ENCODE peak calls at places on chromosomes 1 and 21, in seven cellular contexts. M, A, D, K, X, N and G are unnamed samples.

GRCh38 chr1:44819257-44819593 is 10.9 kb downstream of the BTBD19 start:
- DNase-seq in M (no peak), A (no peak), D (no peak), K (no peak), X (peak; percentile 45), N (no peak), G (no peak)

GRCh38 chr1:43835141-43836021 is 98.2 kb upstream of the ARTN start:
- DNase-seq in M (no peak), A (no peak), D (peak; percentile 92), K (peak; percentile 85), X (peak; percentile 58), N (no peak), G (no peak)

GRCh38 chr21:14922980-14923379 is 141.8 kb downstream of the NRIP1 start:
- DNase-seq in M (no peak), A (no peak), D (no peak), K (no peak), X (no peak), N (no peak), G (no peak)

GRCh38 chr1:203316626-203317093 is 11.3 kb downstream of the BTG2 start:
- DNase-seq in M (peak; percentile 85), A (no peak), D (no peak), K (no peak), X (no peak), N (no peak), G (no peak)

GRCh38 chr1:108814343-108815125 is 42.4 kb downstream of the AKNAD1 start:
- DNase-seq in M (no peak), A (no peak), D (no peak), K (no peak), X (no peak), N (no peak), G (no peak)

GRCh38 chr1:231828182-231828920 is 201.8 kb downstream of the DISC1 start:
- DNase-seq in M (no peak), A (no peak), D (no peak), K (peak; percentile 95), X (no peak), N (peak; percentile 74), G (no peak)

GRCh38 chr1:166716620-166717019 is 122.7 kb upstream of the POGK start:
- DNase-seq in M (no peak), A (no peak), D (no peak), K (no peak), X (no peak), N (no peak), G (no peak)

GRCh38 chr1:204885790-204886189 is 15.1 kb downstream of the NFASC start:
- DNase-seq in M (no peak), A (no peak), D (no peak), K (no peak), X (no peak), N (no peak), G (no peak)

GRCh38 chr1:44094047-44094446 is 24.6 kb upstream of the KLF17 start:
- DNase-seq in M (no peak), A (no peak), D (no peak), K (no peak), X (no peak), N (no peak), G (no peak)

GRCh38 chr21:15768045-15768601 is 38.3 kb downstream of the USP25 start:
- DNase-seq in M (no peak), A (no peak), D (no peak), K (no peak), X (no peak), N (no peak), G (no peak)

GRCh38 chr21:31203371-31204054 is 140.5 kb downstream of the TIAM1 start:
- DNase-seq in M (no peak), A (no peak), D (no peak), K (peak; percentile 44), X (no peak), N (no peak), G (no peak)

GRCh38 chr1:247360991-247361721 is 29.5 kb upstream of the ZNF496 start:
- DNase-seq in M (no peak), A (no peak), D (no peak), K (no peak), X (no peak), N (peak; percentile 21), G (peak; percentile 36)

GRCh38 chr1:210233495-210234253 is 1.1 kb downstream of the SERTAD4 start:
- DNase-seq in M (peak; percentile 59), A (no peak), D (no peak), K (peak; percentile 14), X (peak; percentile 22), N (peak; percentile 53), G (peak; percentile 33)

GRCh38 chr1:108502624-108503023 is 52.5 kb downstream of the NBPF6 start:
- DNase-seq in M (no peak), A (no peak), D (no peak), K (peak; percentile 14), X (no peak), N (no peak), G (no peak)

GRCh38 chr1:150487763-150488115 is 520 bp downstream of the TARS2 start:
- DNase-seq in M (no peak), A (no peak), D (no peak), K (no peak), X (no peak), N (no peak), G (no peak)

GRCh38 chr1:100773444-100773843 is 53.9 kb downstream of the VCAM1 start:
- DNase-seq in M (no peak), A (no peak), D (no peak), K (no peak), X (no peak), N (no peak), G (no peak)

GRCh38 chr1:164380893-164381292 is 178.1 kb upstream of the PBX1 start:
- DNase-seq in M (no peak), A (no peak), D (no peak), K (peak; percentile 9), X (no peak), N (no peak), G (no peak)

GRCh38 chr1:59750612-59751395 is 63.9 kb upstream of the HOOK1 start:
- DNase-seq in M (no peak), A (no peak), D (no peak), K (peak; percentile 83), X (no peak), N (no peak), G (no peak)

GRCh38 chr1:248696261-248696660 is 6.3 kb downstream of the OR14I1 start:
- DNase-seq in M (peak; percentile 38), A (no peak), D (peak; percentile 79), K (no peak), X (no peak), N (no peak), G (no peak)

GRCh38 chr1:189859385-189859977 is 618.2 kb downstream of the BRINP3 start:
- DNase-seq in M (no peak), A (peak; percentile 35), D (peak; percentile 36), K (no peak), X (peak; percentile 59), N (no peak), G (no peak)

GRCh38 chr1:52057245-52057644 is 1.1 kb downstream of the BTF3L4 start:
- DNase-seq in M (no peak), A (no peak), D (peak; percentile 7), K (no peak), X (no peak), N (no peak), G (no peak)

GRCh38 chr1:63802109-63802508 is 28.3 kb downstream of the ROR1 start:
- DNase-seq in M (no peak), A (no peak), D (no peak), K (no peak), X (no peak), N (no peak), G (no peak)

GRCh38 chr1:63797056-63797726 is 23.4 kb downstream of the ROR1 start:
- DNase-seq in M (no peak), A (no peak), D (no peak), K (no peak), X (no peak), N (no peak), G (no peak)

GRCh38 chr1:63799324-63799723 is 25.5 kb downstream of the ROR1 start:
- DNase-seq in M (no peak), A (no peak), D (no peak), K (no peak), X (no peak), N (no peak), G (no peak)

GRCh38 chr1:63798284-63798683 is 24.5 kb downstream of the ROR1 start:
- DNase-seq in M (no peak), A (no peak), D (no peak), K (no peak), X (no peak), N (no peak), G (no peak)

DNA sequence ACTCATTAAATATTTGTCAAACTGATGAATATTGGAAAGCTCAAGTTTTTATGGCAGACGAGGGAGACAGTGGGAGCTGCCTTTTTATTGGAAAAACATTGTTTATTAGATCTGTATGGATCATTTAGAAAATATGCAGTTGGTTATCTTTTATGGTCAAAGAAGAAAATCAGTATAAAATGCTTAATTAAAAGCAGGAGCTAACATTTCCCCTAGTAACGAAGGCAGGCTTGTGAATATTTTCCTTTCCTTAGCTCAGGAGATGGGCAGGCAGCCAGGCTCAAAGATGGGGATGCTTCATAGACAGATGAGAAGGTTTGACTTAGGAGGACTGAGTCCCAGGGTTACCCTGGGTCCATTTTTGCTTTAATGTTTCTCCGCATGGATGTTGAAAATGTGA is 26.0 kb downstream of the ROR1 start:
- DNase-seq in M (no peak), A (no peak), D (no peak), K (no peak), X (no peak), N (no peak), G (no peak)
- H3K4me3 ChIP-seq in M (no peak overlapping the region), A (no peak overlapping the region), D (no peak overlapping the region), K (no peak overlapping the region), X (no peak overlapping the region), N (no peak overlapping the region), G (no peak overlapping the region)

GRCh38 chr1:13792429-13792828 is 92.4 kb downstream of the PRDM2 start:
- DNase-seq in M (no peak), A (no peak), D (no peak), K (peak; percentile 53), X (no peak), N (no peak), G (no peak)
- H3K27ac ChIP-seq in M (no peak overlapping the region), A (no peak overlapping the region), D (no peak overlapping the region), K (no peak overlapping the region), X (no peak overlapping the region), N (no peak overlapping the region), G (peak overlapping the region; percentile 83)

GRCh38 chr21:39951183-39952101 is 84.2 kb downstream of the PCP4 start:
- DNase-seq in M (no peak), A (no peak), D (no peak), K (no peak), X (no peak), N (no peak), G (no peak)
- H3K4me3 ChIP-seq in M (no peak overlapping the region), A (no peak overlapping the region), D (no peak overlapping the region), K (no peak overlapping the region), X (no peak overlapping the region), N (no peak overlapping the region), G (no peak overlapping the region)

DNA sequence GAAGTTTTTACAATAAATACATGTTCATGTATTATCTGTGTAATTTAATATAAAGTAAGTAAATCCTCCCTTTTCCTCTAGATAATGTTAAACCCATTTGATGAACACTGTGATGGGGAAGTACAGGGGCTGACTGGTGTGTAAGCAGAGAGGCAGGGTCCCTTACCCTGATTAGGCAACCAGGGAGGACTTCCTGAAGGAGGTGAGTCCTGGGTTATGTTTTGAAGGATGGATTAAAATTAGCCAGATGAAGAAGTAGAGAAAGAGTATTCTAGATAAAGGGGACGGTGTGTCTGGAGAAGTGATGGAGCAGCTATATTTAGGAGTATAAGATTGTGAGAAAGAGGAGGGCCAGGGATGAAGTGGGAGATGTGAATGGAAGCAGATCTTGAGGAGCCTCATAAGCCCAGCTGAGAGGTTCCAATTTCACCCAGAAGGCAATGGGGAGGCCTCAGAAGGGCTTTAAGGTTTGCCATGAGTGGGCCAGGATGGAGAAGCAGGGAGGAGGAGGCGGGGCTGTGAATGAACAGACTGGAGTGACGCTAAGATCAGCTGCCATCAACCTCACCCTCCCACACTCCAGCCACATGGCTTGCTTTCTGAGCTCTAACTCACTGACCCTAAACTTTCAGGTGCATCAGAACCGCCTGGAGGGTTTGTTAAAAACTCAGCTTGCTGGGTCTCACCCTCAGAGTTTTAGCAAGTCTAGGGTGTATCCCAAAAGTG is 30.9 kb upstream of the ID3 start:
- DNase-seq in M (no peak), A (no peak), D (no peak), K (no peak), X (peak; percentile 47), N (no peak), G (no peak)
- H3K27ac ChIP-seq in M (no peak overlapping the region), A (no peak overlapping the region), D (no peak overlapping the region), K (no peak overlapping the region), X (no peak overlapping the region), N (peak overlapping the region; percentile 78), G (no peak overlapping the region)